ENCODE peak calls at places on chromosomes 16 and 17, in ten cellular contexts. One of them, this sample, is unnamed.

GRCh38 chr17:33242725-33243124 is 50.4 kb downstream of the ASIC2 start:
- DNase-seq in brain microvascular endothelial cell: no peak
- DNase-seq in astrocyte of the spinal cord: no peak
- DNase-seq in A549: no peak
- DNase-seq in fibroblast of pulmonary artery: no peak
- DNase-seq in transverse colon: no peak
- DNase-seq in dorsolateral prefrontal cortex: no peak
- DNase-seq in mammary epithelial cell: no peak
- DNase-seq in uterus: no peak
- DNase-seq in foreskin fibroblast: no peak
- DNase-seq in this sample: no peak

GRCh38 chr17:9971991-9972390 is 66.9 kb upstream of the RCVRN start:
- DNase-seq in foreskin fibroblast: no peak
- DNase-seq in fibroblast of pulmonary artery: peak
- DNase-seq in astrocyte of the spinal cord: peak
- DNase-seq in A549: no peak
- DNase-seq in transverse colon: peak
- DNase-seq in uterus: peak
- DNase-seq in dorsolateral prefrontal cortex: no peak
- DNase-seq in brain microvascular endothelial cell: no peak
- DNase-seq in mammary epithelial cell: no peak
- DNase-seq in this sample: peak

GRCh38 chr16:58128721-58129096 is 472 bp downstream of the CFAP20 start:
- DNase-seq in mammary epithelial cell: no peak
- DNase-seq in dorsolateral prefrontal cortex: no peak
- DNase-seq in fibroblast of pulmonary artery: no peak
- DNase-seq in brain microvascular endothelial cell: no peak
- DNase-seq in uterus: no peak
- DNase-seq in A549: no peak
- DNase-seq in transverse colon: no peak
- DNase-seq in astrocyte of the spinal cord: no peak
- DNase-seq in foreskin fibroblast: no peak
- DNase-seq in this sample: no peak

GRCh38 chr17:79163071-79163470 is 88.4 kb downstream of the ENGASE start:
- DNase-seq in foreskin fibroblast: no peak
- DNase-seq in astrocyte of the spinal cord: no peak
- DNase-seq in transverse colon: no peak
- DNase-seq in uterus: no peak
- DNase-seq in A549: no peak
- DNase-seq in fibroblast of pulmonary artery: no peak
- DNase-seq in mammary epithelial cell: no peak
- DNase-seq in brain microvascular endothelial cell: no peak
- DNase-seq in dorsolateral prefrontal cortex: no peak
- DNase-seq in this sample: no peak

GRCh38 chr16:84986102-84986501 is 25.2 kb downstream of the ZDHHC7 start:
- DNase-seq in foreskin fibroblast: no peak
- DNase-seq in transverse colon: no peak
- DNase-seq in mammary epithelial cell: no peak
- DNase-seq in A549: no peak
- DNase-seq in fibroblast of pulmonary artery: no peak
- DNase-seq in dorsolateral prefrontal cortex: peak
- DNase-seq in uterus: no peak
- DNase-seq in brain microvascular endothelial cell: no peak
- DNase-seq in astrocyte of the spinal cord: no peak
- DNase-seq in this sample: no peak

GRCh38 chr16:66988197-66988788 is at the start of gene CES4A:
- DNase-seq in mammary epithelial cell: peak
- DNase-seq in dorsolateral prefrontal cortex: no peak
- DNase-seq in A549: no peak
- DNase-seq in uterus: no peak
- DNase-seq in transverse colon: no peak
- DNase-seq in brain microvascular endothelial cell: no peak
- DNase-seq in astrocyte of the spinal cord: no peak
- DNase-seq in foreskin fibroblast: peak
- DNase-seq in fibroblast of pulmonary artery: peak
- DNase-seq in this sample: peak

GRCh38 chr16:16004314-16004749 is 54.9 kb downstream of the ABCC1 start:
- DNase-seq in foreskin fibroblast: peak
- DNase-seq in fibroblast of pulmonary artery: peak
- DNase-seq in transverse colon: no peak
- DNase-seq in brain microvascular endothelial cell: peak
- DNase-seq in uterus: no peak
- DNase-seq in A549: no peak
- DNase-seq in mammary epithelial cell: no peak
- DNase-seq in dorsolateral prefrontal cortex: no peak
- DNase-seq in astrocyte of the spinal cord: peak
- DNase-seq in this sample: peak

GRCh38 chr17:40362696-40363479 is 1.6 kb downstream of the GJD3 start:
- DNase-seq in mammary epithelial cell: peak
- DNase-seq in transverse colon: peak
- DNase-seq in dorsolateral prefrontal cortex: peak
- DNase-seq in fibroblast of pulmonary artery: peak
- DNase-seq in foreskin fibroblast: peak
- DNase-seq in brain microvascular endothelial cell: peak
- DNase-seq in A549: peak
- DNase-seq in uterus: peak
- DNase-seq in astrocyte of the spinal cord: peak
- DNase-seq in this sample: peak

GRCh38 chr17:65572581-65573282 is 11.3 kb upstream of the AXIN2 start:
- DNase-seq in astrocyte of the spinal cord: no peak
- DNase-seq in brain microvascular endothelial cell: no peak
- DNase-seq in uterus: no peak
- DNase-seq in mammary epithelial cell: no peak
- DNase-seq in transverse colon: no peak
- DNase-seq in A549: no peak
- DNase-seq in fibroblast of pulmonary artery: no peak
- DNase-seq in foreskin fibroblast: no peak
- DNase-seq in dorsolateral prefrontal cortex: no peak
- DNase-seq in this sample: no peak
- H3K4me3 ChIP-seq in astrocyte of the spinal cord: no peak
- H3K4me3 ChIP-seq in brain microvascular endothelial cell: no peak
- H3K4me3 ChIP-seq in uterus: no peak
- H3K4me3 ChIP-seq in mammary epithelial cell: no peak
- H3K4me3 ChIP-seq in transverse colon: no peak
- H3K4me3 ChIP-seq in A549: no peak
- H3K4me3 ChIP-seq in fibroblast of pulmonary artery: no peak
- H3K4me3 ChIP-seq in foreskin fibroblast: no peak
- H3K4me3 ChIP-seq in dorsolateral prefrontal cortex: no peak
- H3K4me3 ChIP-seq in this sample: no peak

GRCh38 chr17:15501282-15501681 is 33.9 kb upstream of the CDRT4 start:
- DNase-seq in transverse colon: no peak
- DNase-seq in foreskin fibroblast: no peak
- DNase-seq in uterus: no peak
- DNase-seq in fibroblast of pulmonary artery: no peak
- DNase-seq in A549: no peak
- DNase-seq in brain microvascular endothelial cell: no peak
- DNase-seq in astrocyte of the spinal cord: no peak
- DNase-seq in mammary epithelial cell: no peak
- DNase-seq in dorsolateral prefrontal cortex: no peak
- DNase-seq in this sample: no peak

GRCh38 chr17:15496735-15497134 is 29.3 kb upstream of the CDRT4 start:
- DNase-seq in A549: no peak
- DNase-seq in fibroblast of pulmonary artery: no peak
- DNase-seq in transverse colon: no peak
- DNase-seq in foreskin fibroblast: no peak
- DNase-seq in mammary epithelial cell: no peak
- DNase-seq in brain microvascular endothelial cell: no peak
- DNase-seq in uterus: no peak
- DNase-seq in dorsolateral prefrontal cortex: no peak
- DNase-seq in astrocyte of the spinal cord: no peak
- DNase-seq in this sample: no peak

GRCh38 chr17:15501788-15502187 is 34.4 kb upstream of the CDRT4 start:
- DNase-seq in A549: no peak
- DNase-seq in mammary epithelial cell: no peak
- DNase-seq in fibroblast of pulmonary artery: no peak
- DNase-seq in foreskin fibroblast: no peak
- DNase-seq in dorsolateral prefrontal cortex: no peak
- DNase-seq in astrocyte of the spinal cord: no peak
- DNase-seq in uterus: peak
- DNase-seq in brain microvascular endothelial cell: no peak
- DNase-seq in transverse colon: no peak
- DNase-seq in this sample: no peak

GRCh38 chr17:15494821-15495220 is 27.4 kb upstream of the CDRT4 start:
- DNase-seq in uterus: peak
- DNase-seq in fibroblast of pulmonary artery: no peak
- DNase-seq in transverse colon: no peak
- DNase-seq in A549: no peak
- DNase-seq in foreskin fibroblast: no peak
- DNase-seq in mammary epithelial cell: no peak
- DNase-seq in astrocyte of the spinal cord: no peak
- DNase-seq in brain microvascular endothelial cell: no peak
- DNase-seq in dorsolateral prefrontal cortex: no peak
- DNase-seq in this sample: no peak

DNA sequence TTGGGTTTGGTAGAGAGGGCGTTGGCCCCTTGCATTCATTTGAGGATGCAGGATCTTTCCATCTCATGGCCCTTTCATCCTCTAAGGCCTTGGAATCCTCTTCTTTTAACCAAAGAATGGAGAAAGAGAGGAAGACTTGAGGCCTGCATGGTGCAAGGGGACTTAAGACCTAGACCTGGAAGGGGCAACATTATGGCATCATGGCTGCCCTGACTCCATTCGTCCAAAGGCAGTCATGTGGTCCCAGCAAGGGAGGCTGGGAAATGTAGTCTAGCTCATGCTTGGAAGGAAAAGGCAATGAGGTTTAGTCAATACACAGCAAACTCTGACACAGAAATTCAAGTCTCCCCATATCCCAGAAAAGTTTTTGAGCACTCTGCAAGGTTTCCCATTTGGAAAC is 30.7 kb upstream of the CDRT4 start:
- DNase-seq in foreskin fibroblast: no peak
- DNase-seq in fibroblast of pulmonary artery: no peak
- DNase-seq in mammary epithelial cell: no peak
- DNase-seq in astrocyte of the spinal cord: no peak
- DNase-seq in brain microvascular endothelial cell: no peak
- DNase-seq in transverse colon: no peak
- DNase-seq in A549: no peak
- DNase-seq in uterus: no peak
- DNase-seq in dorsolateral prefrontal cortex: no peak
- DNase-seq in this sample: no peak
- TF ChIP-seq CTCF in foreskin fibroblast: no peak
- TF ChIP-seq CTCF in fibroblast of pulmonary artery: no peak
- TF ChIP-seq CTCF in mammary epithelial cell: no peak
- TF ChIP-seq CTCF in astrocyte of the spinal cord: no peak
- TF ChIP-seq CTCF in brain microvascular endothelial cell: no peak
- TF ChIP-seq CTCF in transverse colon: no peak
- TF ChIP-seq CTCF in A549: no peak
- TF ChIP-seq CTCF in uterus: no peak
- TF ChIP-seq CTCF in dorsolateral prefrontal cortex: no peak
- TF ChIP-seq CTCF in this sample: no peak

GRCh38 chr17:36104601-36105000 is 974 bp downstream of the CCL4 start:
- DNase-seq in brain microvascular endothelial cell: no peak
- DNase-seq in uterus: no peak
- DNase-seq in mammary epithelial cell: no peak
- DNase-seq in fibroblast of pulmonary artery: no peak
- DNase-seq in foreskin fibroblast: no peak
- DNase-seq in dorsolateral prefrontal cortex: no peak
- DNase-seq in A549: no peak
- DNase-seq in transverse colon: no peak
- DNase-seq in astrocyte of the spinal cord: no peak
- DNase-seq in this sample: no peak

GRCh38 chr17:36112572-36112971 is 8.9 kb downstream of the CCL4 start:
- DNase-seq in brain microvascular endothelial cell: no peak
- DNase-seq in fibroblast of pulmonary artery: no peak
- DNase-seq in uterus: no peak
- DNase-seq in mammary epithelial cell: no peak
- DNase-seq in foreskin fibroblast: no peak
- DNase-seq in transverse colon: no peak
- DNase-seq in astrocyte of the spinal cord: no peak
- DNase-seq in A549: no peak
- DNase-seq in dorsolateral prefrontal cortex: no peak
- DNase-seq in this sample: no peak

GRCh38 chr17:36105718-36106117 is 2.1 kb downstream of the CCL4 start:
- DNase-seq in fibroblast of pulmonary artery: no peak
- DNase-seq in astrocyte of the spinal cord: no peak
- DNase-seq in uterus: no peak
- DNase-seq in A549: no peak
- DNase-seq in transverse colon: no peak
- DNase-seq in mammary epithelial cell: no peak
- DNase-seq in foreskin fibroblast: no peak
- DNase-seq in brain microvascular endothelial cell: no peak
- DNase-seq in dorsolateral prefrontal cortex: no peak
- DNase-seq in this sample: no peak

GRCh38 chr17:36107660-36108059 is 4.0 kb downstream of the CCL4 start:
- DNase-seq in foreskin fibroblast: no peak
- DNase-seq in transverse colon: no peak
- DNase-seq in A549: no peak
- DNase-seq in mammary epithelial cell: no peak
- DNase-seq in brain microvascular endothelial cell: no peak
- DNase-seq in fibroblast of pulmonary artery: no peak
- DNase-seq in dorsolateral prefrontal cortex: no peak
- DNase-seq in astrocyte of the spinal cord: no peak
- DNase-seq in uterus: no peak
- DNase-seq in this sample: no peak
- H3K4me3 ChIP-seq in foreskin fibroblast: no peak
- H3K4me3 ChIP-seq in transverse colon: no peak
- H3K4me3 ChIP-seq in A549: no peak
- H3K4me3 ChIP-seq in mammary epithelial cell: no peak
- H3K4me3 ChIP-seq in brain microvascular endothelial cell: no peak
- H3K4me3 ChIP-seq in fibroblast of pulmonary artery: no peak
- H3K4me3 ChIP-seq in dorsolateral prefrontal cortex: no peak
- H3K4me3 ChIP-seq in astrocyte of the spinal cord: no peak
- H3K4me3 ChIP-seq in uterus: no peak
- H3K4me3 ChIP-seq in this sample: no peak

GRCh38 chr17:45016823-45017222 is 34.6 kb downstream of the DCAKD start:
- DNase-seq in fibroblast of pulmonary artery: no peak
- DNase-seq in mammary epithelial cell: peak
- DNase-seq in uterus: no peak
- DNase-seq in transverse colon: no peak
- DNase-seq in foreskin fibroblast: no peak
- DNase-seq in brain microvascular endothelial cell: no peak
- DNase-seq in astrocyte of the spinal cord: no peak
- DNase-seq in A549: peak
- DNase-seq in dorsolateral prefrontal cortex: no peak
- DNase-seq in this sample: peak

GRCh38 chr17:45018514-45019176 is 32.8 kb downstream of the DCAKD start:
- DNase-seq in A549: no peak
- DNase-seq in uterus: no peak
- DNase-seq in foreskin fibroblast: no peak
- DNase-seq in dorsolateral prefrontal cortex: peak
- DNase-seq in astrocyte of the spinal cord: no peak
- DNase-seq in fibroblast of pulmonary artery: no peak
- DNase-seq in mammary epithelial cell: no peak
- DNase-seq in transverse colon: peak
- DNase-seq in brain microvascular endothelial cell: no peak
- DNase-seq in this sample: peak

GRCh38 chr17:45020354-45021138 is 30.9 kb downstream of the DCAKD start:
- DNase-seq in transverse colon: peak
- DNase-seq in astrocyte of the spinal cord: peak
- DNase-seq in mammary epithelial cell: no peak
- DNase-seq in brain microvascular endothelial cell: peak
- DNase-seq in uterus: no peak
- DNase-seq in fibroblast of pulmonary artery: peak
- DNase-seq in dorsolateral prefrontal cortex: peak
- DNase-seq in A549: no peak
- DNase-seq in foreskin fibroblast: peak
- DNase-seq in this sample: peak

GRCh38 chr17:45021607-45022287 is 29.7 kb downstream of the DCAKD start:
- DNase-seq in uterus: peak
- DNase-seq in dorsolateral prefrontal cortex: peak
- DNase-seq in transverse colon: peak
- DNase-seq in mammary epithelial cell: peak
- DNase-seq in astrocyte of the spinal cord: peak
- DNase-seq in brain microvascular endothelial cell: no peak
- DNase-seq in foreskin fibroblast: peak
- DNase-seq in A549: peak
- DNase-seq in fibroblast of pulmonary artery: peak
- DNase-seq in this sample: peak

DNA sequence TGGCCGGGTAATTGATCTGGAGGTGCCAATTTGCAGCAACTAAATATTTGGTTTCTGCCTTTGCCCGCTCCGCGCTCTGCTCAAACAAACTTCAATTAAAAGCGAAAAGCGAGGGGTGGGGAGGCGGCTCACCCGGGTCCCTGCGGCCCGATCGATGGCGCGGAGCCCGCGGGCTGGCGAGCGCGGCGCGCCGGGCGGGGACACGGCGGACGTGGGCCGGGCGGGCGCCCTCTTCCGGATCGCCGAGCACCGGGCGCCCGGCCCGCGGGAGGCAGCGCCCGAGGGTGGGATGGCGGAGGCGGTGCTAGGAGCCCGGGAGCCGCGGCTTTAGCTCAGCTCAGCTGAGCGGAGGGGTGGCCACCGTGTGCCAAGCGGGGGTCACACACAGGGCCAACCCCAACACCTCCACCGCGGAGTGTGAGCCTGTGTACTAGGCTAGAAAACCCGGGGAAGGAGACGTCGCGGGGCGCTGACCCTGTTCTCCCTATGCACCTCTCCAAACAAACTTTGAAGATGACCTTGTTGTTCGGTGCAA is 32.2 kb downstream of the DCAKD start:
- DNase-seq in A549: peak
- DNase-seq in foreskin fibroblast: peak
- DNase-seq in transverse colon: peak
- DNase-seq in dorsolateral prefrontal cortex: peak
- DNase-seq in brain microvascular endothelial cell: no peak
- DNase-seq in uterus: no peak
- DNase-seq in mammary epithelial cell: no peak
- DNase-seq in fibroblast of pulmonary artery: peak
- DNase-seq in astrocyte of the spinal cord: no peak
- DNase-seq in this sample: peak
- TF ChIP-seq CTCF in A549: peak
- TF ChIP-seq CTCF in foreskin fibroblast: peak
- TF ChIP-seq CTCF in transverse colon: peak
- TF ChIP-seq CTCF in dorsolateral prefrontal cortex: peak
- TF ChIP-seq CTCF in brain microvascular endothelial cell: peak
- TF ChIP-seq CTCF in uterus: peak
- TF ChIP-seq CTCF in mammary epithelial cell: no peak
- TF ChIP-seq CTCF in fibroblast of pulmonary artery: no peak
- TF ChIP-seq CTCF in astrocyte of the spinal cord: peak
- TF ChIP-seq CTCF in this sample: no peak